ENCODE peak calls at places on chromosomes 1 and 21, in seven cellular contexts. R, X, O, W, M, N and P are unnamed samples. For H3K36me3 and H3K4me1, the result is how much of the 10 kb centered on the place peaks cover.

GRCh38 chr1:60033066-60033465 is 40.5 kb downstream of the C1orf87 start:
- DNase-seq in R (no peak), X (no peak), O (no peak), W (no peak), M (no peak), N (no peak), P (no peak)

GRCh38 chr1:107990606-107991005 is 25.6 kb upstream of the VAV3 start:
- DNase-seq in R (no peak), X (no peak), O (no peak), W (no peak), M (no peak), N (no peak), P (no peak)

GRCh38 chr1:180674603-180675530 is 43.0 kb downstream of the XPR1 start:
- DNase-seq in R (peak), X (no peak), O (no peak), W (no peak), M (no peak), N (no peak), P (no peak)

GRCh38 chr1:192342842-192343241 is 26.1 kb downstream of the RGS21 start:
- DNase-seq in R (no peak), X (no peak), O (no peak), W (no peak), M (no peak), N (no peak), P (no peak)

GRCh38 chr1:1348420-1349255 is 580 bp downstream of the DVL1 start:
- DNase-seq in R (peak), X (no peak), O (no peak), W (peak), M (peak), N (no peak), P (no peak)

GRCh38 chr1:247574664-247575063 is 13.5 kb upstream of the OR2G2 start:
- DNase-seq in R (no peak), X (no peak), O (no peak), W (no peak), M (no peak), N (no peak), P (no peak)

GRCh38 chr1:51519857-51520699 is 1.0 kb upstream of the EPS15 start:
- DNase-seq in R (peak), X (no peak), O (no peak), W (peak), M (no peak), N (no peak), P (no peak)

GRCh38 chr1:41751804-41752513 is 166.8 kb downstream of the HIVEP3 start:
- DNase-seq in R (peak), X (peak), O (no peak), W (peak), M (no peak), N (no peak), P (no peak)

GRCh38 chr1:228496084-228496483 is 8.9 kb downstream of the RNF187 start:
- DNase-seq in R (no peak), X (no peak), O (no peak), W (no peak), M (no peak), N (no peak), P (no peak)

GRCh38 chr1:101259744-101260148 is 22.9 kb downstream of the S1PR1 start:
- DNase-seq in R (peak), X (no peak), O (no peak), W (peak), M (no peak), N (no peak), P (no peak)

GRCh38 chr1:34683616-34684015 is 71.2 kb upstream of the GJB5 start:
- DNase-seq in R (no peak), X (no peak), O (no peak), W (no peak), M (no peak), N (no peak), P (no peak)

GRCh38 chr1:209302777-209303642 is 280.5 kb upstream of the CAMK1G start:
- DNase-seq in R (no peak), X (no peak), O (no peak), W (no peak), M (no peak), N (no peak), P (no peak)

GRCh38 chr1:181936768-181937581 is 124.5 kb downstream of the ZNF648 start:
- DNase-seq in R (no peak), X (no peak), O (no peak), W (no peak), M (no peak), N (peak), P (no peak)

GRCh38 chr1:26038477-26038876 is 7.4 kb downstream of the SLC30A2 start:
- DNase-seq in R (no peak), X (no peak), O (no peak), W (no peak), M (peak), N (no peak), P (no peak)

GRCh38 chr1:43454270-43455011 is 710 bp upstream of the HYI start:
- DNase-seq in R (peak), X (peak), O (no peak), W (peak), M (peak), N (peak), P (peak)

GRCh38 chr1:247334378-247335133 is 2.9 kb upstream of the ZNF496 start:
- DNase-seq in R (no peak), X (no peak), O (no peak), W (no peak), M (no peak), N (no peak), P (no peak)

GRCh38 chr1:100810360-100810759 is 84.3 kb downstream of the EXTL2 start:
- DNase-seq in R (peak), X (no peak), O (no peak), W (no peak), M (no peak), N (no peak), P (no peak)

GRCh38 chr1:22288593-22289241 is 145.8 kb upstream of the WNT4 start:
- DNase-seq in R (no peak), X (no peak), O (no peak), W (no peak), M (no peak), N (no peak), P (no peak)

GRCh38 chr1:22808846-22809501 is 98.3 kb downstream of the EPHB2 start:
- DNase-seq in R (peak), X (peak), O (no peak), W (no peak), M (peak), N (peak), P (peak)

GRCh38 chr1:93735722-93736121 is 54.1 kb upstream of the BCAR3 start:
- DNase-seq in R (peak), X (no peak), O (no peak), W (no peak), M (no peak), N (no peak), P (no peak)
- TF ChIP-seq CTCF in R (peak), X (no peak), O (no peak), W (no peak), M (no peak), N (no peak), P (no peak)

GRCh38 chr1:155673003-155673402 is 15.6 kb downstream of the YY1AP1 start:
- DNase-seq in R (no peak), X (no peak), O (no peak), W (no peak), M (no peak), N (no peak), P (no peak)
- H3K36me3 ChIP-seq in R (half or more), X (half or more), O (under half), W (under half), M (under half), N (half or more), P (under half)

GRCh38 chr1:183585038-183585437 is 5.2 kb downstream of the NCF2 start:
- DNase-seq in R (no peak), X (no peak), O (no peak), W (no peak), M (no peak), N (no peak), P (no peak)
- H3K4me1 ChIP-seq in R (under half), X (under half), O (under half), W (under half), M (under half), N (under half), P (under half)

DNA sequence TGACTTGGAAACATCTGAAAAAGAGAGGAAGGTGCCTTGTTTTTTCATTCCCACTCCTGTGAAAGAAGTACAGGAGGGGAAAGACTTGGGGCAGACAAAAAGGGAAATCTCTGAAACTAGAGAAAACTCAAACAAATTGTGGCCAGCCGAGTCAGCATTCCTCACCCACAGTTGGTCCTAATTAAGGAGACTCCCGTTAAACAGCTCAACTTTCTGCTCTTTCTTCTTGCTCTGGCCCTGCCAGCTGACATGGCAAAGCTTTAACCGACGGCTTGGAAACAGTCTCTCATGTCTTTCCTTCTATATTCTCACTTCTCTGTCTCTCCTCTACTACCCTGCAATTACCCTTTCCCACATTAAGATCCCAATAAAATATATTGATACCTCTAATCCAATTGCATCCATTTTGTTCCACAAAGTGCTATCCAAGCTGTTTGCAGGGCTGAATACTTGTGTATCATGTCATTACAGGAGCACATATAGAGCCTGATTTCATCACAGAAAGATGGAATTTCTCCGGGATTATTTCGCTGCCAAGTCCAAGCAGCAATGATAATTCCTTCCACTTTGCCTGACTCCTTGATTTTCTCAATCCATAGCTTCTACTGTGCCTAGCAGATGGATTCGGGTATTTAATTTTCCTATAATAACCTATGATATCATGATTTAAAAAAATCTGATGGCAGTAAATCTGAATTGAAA is 65.4 kb upstream of the IPO9 start:
- DNase-seq in R (peak), X (no peak), O (no peak), W (no peak), M (no peak), N (no peak), P (no peak)
- TF ChIP-seq CTCF in R (no peak), X (no peak), O (no peak), W (no peak), M (no peak), N (no peak), P (no peak)

DNA sequence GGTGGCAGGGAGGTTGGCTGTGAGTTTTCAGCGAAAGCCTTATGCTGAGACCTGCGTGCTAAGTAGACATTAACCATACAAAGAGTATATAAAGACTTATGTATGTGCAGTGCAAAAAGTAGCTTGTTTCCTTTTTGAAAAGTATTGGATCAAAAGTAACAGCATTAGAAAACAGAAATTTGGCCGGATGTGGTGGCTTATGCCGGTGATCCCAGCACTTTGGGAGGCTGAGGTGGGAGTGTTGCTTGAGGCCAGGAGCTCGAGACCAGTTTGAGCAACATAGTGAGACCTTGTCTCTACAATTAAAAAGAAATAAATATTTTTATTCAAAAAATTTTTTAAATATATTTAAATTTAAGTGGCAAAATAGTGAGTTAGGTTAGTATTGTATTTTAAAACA is 2.2 kb downstream of the RPAP2 start:
- DNase-seq in R (no peak), X (no peak), O (no peak), W (no peak), M (no peak), N (no peak), P (no peak)
- H3K36me3 ChIP-seq in R (under half), X (half or more), O (under half), W (under half), M (under half), N (under half), P (under half)

DNA sequence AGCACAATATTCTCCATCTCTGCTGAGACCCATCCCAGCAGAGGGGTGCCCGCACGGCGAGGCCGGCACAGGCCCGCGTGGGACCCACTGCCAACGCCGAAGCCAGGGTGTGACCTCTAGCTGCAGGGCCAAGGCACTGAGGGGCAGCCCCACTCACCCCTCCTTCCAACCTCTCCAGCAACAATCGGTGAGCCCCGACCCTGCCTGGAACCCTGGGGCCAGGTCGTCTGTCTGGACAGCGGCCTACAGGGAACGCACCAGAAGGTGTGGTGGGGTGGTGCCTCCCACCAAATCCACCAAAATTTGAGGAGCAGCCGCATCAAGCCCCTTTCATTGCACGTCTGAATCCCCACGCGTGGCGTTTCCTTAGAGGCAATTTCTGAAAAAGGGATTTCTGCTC is 63.0 kb upstream of the ADARB1 start:
- DNase-seq in R (no peak), X (no peak), O (no peak), W (no peak), M (no peak), N (no peak), P (peak)
- H3K4me1 ChIP-seq in R (under half), X (under half), O (under half), W (under half), M (under half), N (under half), P (under half)

DNA sequence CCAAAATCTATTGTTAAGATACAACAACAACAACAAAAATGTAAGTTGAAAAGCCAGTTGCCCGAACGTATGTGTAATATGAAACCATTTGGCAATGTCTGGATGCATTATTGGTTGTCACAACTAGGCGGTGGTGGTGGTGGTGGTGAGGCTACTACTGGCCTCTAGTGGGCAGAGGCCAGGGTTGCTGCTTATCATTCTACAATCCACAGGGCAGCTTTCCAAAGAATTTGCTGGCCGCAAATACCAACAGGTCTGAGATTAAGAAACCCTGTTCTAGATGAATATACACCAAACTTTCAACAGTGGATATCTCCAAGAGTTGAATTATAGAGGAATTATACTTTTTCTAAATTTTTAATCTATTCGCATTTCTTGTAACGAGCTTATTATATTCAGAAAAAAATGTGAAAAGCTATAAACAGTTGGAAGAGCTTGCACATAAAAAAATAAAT is 26.8 kb upstream of the ZNF697 start:
- DNase-seq in R (peak), X (peak), O (no peak), W (peak), M (no peak), N (peak), P (peak)
- TF ChIP-seq CTCF in R (no peak), X (no peak), O (no peak), W (peak), M (no peak), N (no peak), P (peak)

GRCh38 chr1:235181561-235182245 is 20.7 kb upstream of the RBM34 start:
- DNase-seq in R (no peak), X (no peak), O (no peak), W (no peak), M (no peak), N (no peak), P (no peak)

DNA sequence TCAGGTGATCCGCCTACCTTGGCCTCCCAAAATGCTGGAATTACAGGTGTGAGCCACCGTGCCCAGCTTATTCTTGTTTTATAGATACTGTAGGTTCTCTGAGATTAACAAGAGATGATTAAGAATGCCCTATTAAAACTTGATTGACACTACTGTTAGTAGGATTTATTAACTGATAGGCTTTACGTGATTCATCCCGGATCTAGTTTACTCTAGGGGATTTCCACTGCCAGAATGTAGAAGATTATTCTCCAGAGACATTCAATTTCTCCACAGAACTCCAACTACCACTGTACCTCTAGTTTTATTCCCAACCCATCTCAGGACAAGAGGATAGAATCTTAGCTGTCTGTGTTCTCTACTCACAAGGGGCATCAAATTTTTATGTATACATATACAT is 26.3 kb upstream of the RBM34 start:
- DNase-seq in R (no peak), X (no peak), O (no peak), W (no peak), M (no peak), N (no peak), P (no peak)
- H3K36me3 ChIP-seq in R (under half), X (half or more), O (under half), W (under half), M (under half), N (half or more), P (under half)

GRCh38 chr1:7259955-7260354 is 474.7 kb downstream of the CAMTA1 start:
- DNase-seq in R (no peak), X (no peak), O (no peak), W (no peak), M (no peak), N (no peak), P (no peak)

GRCh38 chr1:7257225-7257624 is 472.0 kb downstream of the CAMTA1 start:
- DNase-seq in R (no peak), X (no peak), O (no peak), W (no peak), M (no peak), N (no peak), P (no peak)

GRCh38 chr1:7256526-7256925 is 471.3 kb downstream of the CAMTA1 start:
- DNase-seq in R (no peak), X (no peak), O (no peak), W (no peak), M (no peak), N (no peak), P (no peak)

GRCh38 chr1:7261490-7261889 is 476.2 kb downstream of the CAMTA1 start:
- DNase-seq in R (no peak), X (no peak), O (no peak), W (no peak), M (no peak), N (no peak), P (no peak)

DNA sequence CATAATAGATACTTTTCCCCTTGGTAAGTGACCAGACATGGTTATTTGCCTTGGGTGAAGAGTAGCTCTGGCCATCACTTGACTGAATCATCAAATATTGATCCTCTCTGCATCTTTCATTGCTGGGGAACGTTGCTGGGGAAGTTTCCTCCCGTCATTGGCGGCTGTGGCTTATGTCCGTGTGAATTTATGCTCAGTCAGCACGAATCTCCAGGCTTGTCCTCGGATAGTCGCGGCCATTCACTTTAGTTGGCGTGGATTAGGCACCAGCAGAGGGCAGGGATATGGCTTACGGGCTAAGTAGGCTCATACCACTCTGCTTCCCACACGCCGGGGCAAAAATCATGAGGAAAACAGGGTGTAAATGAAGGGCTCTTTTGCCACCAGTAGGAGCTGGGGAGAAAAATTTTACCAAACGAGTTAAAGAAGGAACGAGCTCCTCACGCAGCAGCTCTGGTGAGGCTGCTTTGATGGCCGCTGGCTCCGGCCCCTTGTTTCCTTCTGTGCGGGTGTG is 473.4 kb downstream of the CAMTA1 start:
- DNase-seq in R (no peak), X (no peak), O (no peak), W (no peak), M (no peak), N (no peak), P (no peak)
- H3K4me1 ChIP-seq in R (under half), X (under half), O (under half), W (under half), M (under half), N (under half), P (under half)

GRCh38 chr1:64488862-64489261 is 18.9 kb downstream of the CACHD1 start:
- DNase-seq in R (no peak), X (no peak), O (no peak), W (no peak), M (no peak), N (no peak), P (no peak)

GRCh38 chr1:64489707-64490106 is 19.8 kb downstream of the CACHD1 start:
- DNase-seq in R (no peak), X (no peak), O (no peak), W (no peak), M (no peak), N (no peak), P (no peak)

GRCh38 chr1:64486193-64486592 is 16.3 kb downstream of the CACHD1 start:
- DNase-seq in R (no peak), X (no peak), O (no peak), W (no peak), M (no peak), N (no peak), P (no peak)

GRCh38 chr1:64484651-64485050 is 14.7 kb downstream of the CACHD1 start:
- DNase-seq in R (no peak), X (no peak), O (no peak), W (peak), M (no peak), N (no peak), P (no peak)

GRCh38 chr1:64487061-64487460 is 17.1 kb downstream of the CACHD1 start:
- DNase-seq in R (no peak), X (no peak), O (no peak), W (no peak), M (no peak), N (no peak), P (no peak)
- TF ChIP-seq CTCF in R (no peak), X (no peak), O (no peak), W (no peak), M (no peak), N (no peak), P (no peak)